ENCODE peak calls at places on chromosome 15, in four cellular contexts. V is CD8-positive, alpha-beta T cell; Y is uterus; Z is mesothelial cell of epicardium. T is an unnamed sample.

GRCh38 chr15:56205061-56205876 is 38.4 kb downstream of the RFX7 start:
- DNase-seq in Y (no peak), V (no peak), Z (no peak), T (no peak)

GRCh38 chr15:77186518-77187095 is 115.7 kb upstream of the TSPAN3 start:
- DNase-seq in Y (no peak), Z (no peak), V (no peak), T (no peak)

GRCh38 chr15:42286445-42287029 is 13.3 kb upstream of the TMEM87A start:
- DNase-seq in Y (no peak), Z (no peak), V (no peak), T (peak)

GRCh38 chr15:90132437-90132836 is 30.2 kb upstream of the IDH2 start:
- DNase-seq in Y (no peak), V (no peak), Z (no peak), T (no peak)

GRCh38 chr15:89088605-89089315 is 504 bp downstream of the ABHD2 start:
- DNase-seq in Z (no peak), V (peak), Y (no peak), T (no peak)

GRCh38 chr15:63246691-63247464 is 30.5 kb upstream of the APH1B start:
- DNase-seq in Z (no peak), Y (peak), V (no peak), T (peak)

GRCh38 chr15:39434751-39435238 is 146.1 kb upstream of the THBS1 start:
- DNase-seq in V (no peak), Z (no peak), Y (peak), T (no peak)

GRCh38 chr15:34610388-34610787 is 26.9 kb upstream of the GOLGA8B start:
- DNase-seq in V (no peak), Y (no peak), Z (no peak), T (no peak)

GRCh38 chr15:59166601-59167265 is 39.9 kb upstream of the LDHAL6B start:
- DNase-seq in Z (no peak), Y (no peak), V (no peak), T (no peak)

GRCh38 chr15:38536201-38536676 is 28.4 kb downstream of the RASGRP1 start:
- DNase-seq in Y (peak), Z (no peak), V (no peak), T (peak)

GRCh38 chr15:98530570-98530969 is 117.8 kb upstream of the IGF1R start:
- DNase-seq in Y (no peak), Z (no peak), V (no peak), T (no peak)

GRCh38 chr15:32098033-32098432 is 67.7 kb downstream of the CHRNA7 start:
- DNase-seq in V (no peak), Z (no peak), Y (no peak), T (no peak)

GRCh38 chr15:34927726-34928125 is 41.8 kb downstream of the AQR start:
- DNase-seq in Y (no peak), V (no peak), Z (no peak), T (no peak)

GRCh38 chr15:83292317-83292716 is 7.9 kb upstream of the BNC1 start:
- DNase-seq in Z (no peak), Y (no peak), V (no peak), T (no peak)

GRCh38 chr15:92521624-92522008 is 127.9 kb downstream of the ST8SIA2 start:
- DNase-seq in Z (no peak), Y (peak), V (peak), T (peak)

GRCh38 chr15:82856397-82857170 is 47.2 kb downstream of the WHAMM start:
- DNase-seq in V (no peak), Y (no peak), Z (no peak), T (no peak)

GRCh38 chr15:63291507-63291906 is 14.1 kb downstream of the APH1B start:
- DNase-seq in Y (no peak), Z (no peak), V (no peak), T (no peak)

GRCh38 chr15:77542491-77543001 is 90.2 kb downstream of the LINGO1 start:
- DNase-seq in Z (no peak), Y (no peak), V (no peak), T (no peak)

GRCh38 chr15:91861223-91861622 is 7.7 kb downstream of the SLCO3A1 start:
- DNase-seq in V (no peak), Y (no peak), Z (no peak), T (no peak)

GRCh38 chr15:85354432-85354831 is 26.0 kb upstream of the AKAP13 start:
- DNase-seq in Z (no peak), V (no peak), Y (no peak), T (no peak)

GRCh38 chr15:80744411-80744810 is 34.8 kb upstream of the CEMIP start:
- DNase-seq in V (no peak), Z (no peak), Y (no peak), T (no peak)

DNA sequence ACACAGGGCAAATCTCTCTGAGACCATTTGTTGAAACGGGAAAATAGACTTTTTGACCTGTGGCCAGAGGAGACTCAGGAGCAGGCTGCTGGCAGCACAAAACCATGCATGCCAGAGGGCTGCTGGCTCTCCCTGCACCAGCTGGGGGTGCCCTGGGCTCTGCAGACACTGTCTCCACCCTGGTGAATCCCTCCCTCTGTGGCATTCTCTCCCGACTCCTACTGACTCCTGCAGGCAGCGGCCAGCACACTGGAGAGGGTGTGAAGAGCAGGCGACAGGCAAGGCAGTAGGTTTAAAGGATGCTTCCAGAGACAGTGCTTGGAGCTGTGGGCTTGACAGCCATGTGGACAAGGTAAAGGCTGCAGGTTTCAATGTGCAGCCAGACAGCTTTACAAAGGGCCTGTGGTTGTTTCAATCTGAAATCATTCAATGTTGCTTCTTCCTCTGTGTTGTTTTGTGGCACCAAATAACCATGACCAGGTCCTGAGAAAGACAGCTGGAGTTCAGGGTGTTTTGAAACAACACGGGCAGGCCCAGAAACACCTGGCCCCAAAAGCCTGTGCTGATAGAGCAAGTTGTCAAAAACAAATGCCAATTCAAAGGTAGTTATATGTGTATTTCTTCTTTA is 431.0 kb upstream of the ATP10A start:
- DNase-seq in V (no peak), Z (no peak), Y (no peak), T (no peak)
- TF ChIP-seq CTCF in V (no peak), Z (no peak), Y (no peak), T (no peak)

GRCh38 chr15:29695486-29696167 is 126.6 kb downstream of the TJP1 start:
- DNase-seq in Y (no peak), Z (no peak), V (no peak), T (no peak)
- TF ChIP-seq CTCF in Y (no peak), Z (no peak), V (no peak), T (no peak)

GRCh38 chr15:71784719-71785118 is 25.6 kb upstream of the NR2E3 start:
- DNase-seq in Y (no peak), V (no peak), Z (no peak), T (no peak)
- TF ChIP-seq CTCF in Y (no peak), V (peak), Z (no peak), T (peak)

GRCh38 chr15:53869044-53869805 is 109.0 kb upstream of the UNC13C start:
- DNase-seq in Y (no peak), Z (no peak), V (no peak), T (no peak)
- TF ChIP-seq CTCF in Y (no peak), Z (peak), V (no peak), T (no peak)

GRCh38 chr15:79209690-79210089 is 72.8 kb upstream of the ANKRD34C start:
- DNase-seq in Y (no peak), V (no peak), Z (no peak), T (no peak)
- TF ChIP-seq CTCF in Y (no peak), V (no peak), Z (peak), T (no peak)